ENCODE peak calls at places on chromosomes 5 and 9, in six cellular contexts. One of them, this sample, is unnamed.

GRCh38 chr9:136438548-136438908 is 1.1 kb downstream of the INPP5E start:
- DNase-seq in left ventricle myocardium inferior: no peak
- DNase-seq in caudate nucleus: no peak
- DNase-seq in RWPE1: no peak
- DNase-seq in Panc1: no peak
- DNase-seq in CD8-positive, alpha-beta memory T cell: no peak
- DNase-seq in this sample: no peak

GRCh38 chr5:141695627-141696180 is 13.7 kb upstream of the ARAP3 start:
- DNase-seq in left ventricle myocardium inferior: peak
- DNase-seq in caudate nucleus: no peak
- DNase-seq in RWPE1: peak
- DNase-seq in Panc1: no peak
- DNase-seq in CD8-positive, alpha-beta memory T cell: no peak
- DNase-seq in this sample: no peak

GRCh38 chr5:172939045-172939444 is 20.2 kb upstream of the RPL26L1 start:
- DNase-seq in left ventricle myocardium inferior: no peak
- DNase-seq in caudate nucleus: no peak
- DNase-seq in RWPE1: no peak
- DNase-seq in Panc1: no peak
- DNase-seq in CD8-positive, alpha-beta memory T cell: no peak
- DNase-seq in this sample: no peak

GRCh38 chr5:172505840-172506638 is 51.7 kb upstream of the SH3PXD2B start:
- DNase-seq in left ventricle myocardium inferior: no peak
- DNase-seq in caudate nucleus: no peak
- DNase-seq in RWPE1: no peak
- DNase-seq in Panc1: no peak
- DNase-seq in CD8-positive, alpha-beta memory T cell: no peak
- DNase-seq in this sample: no peak

GRCh38 chr5:61277781-61278180 is 54.3 kb upstream of the ZSWIM6 start:
- DNase-seq in left ventricle myocardium inferior: no peak
- DNase-seq in caudate nucleus: no peak
- DNase-seq in RWPE1: peak
- DNase-seq in Panc1: no peak
- DNase-seq in CD8-positive, alpha-beta memory T cell: no peak
- DNase-seq in this sample: no peak

GRCh38 chr5:40958811-40959210 is 49.5 kb downstream of the C7 start:
- DNase-seq in left ventricle myocardium inferior: no peak
- DNase-seq in caudate nucleus: no peak
- DNase-seq in RWPE1: no peak
- DNase-seq in Panc1: no peak
- DNase-seq in CD8-positive, alpha-beta memory T cell: no peak
- DNase-seq in this sample: no peak

GRCh38 chr9:118162711-118163110 is 458.5 kb downstream of the TLR4 start:
- DNase-seq in left ventricle myocardium inferior: no peak
- DNase-seq in caudate nucleus: no peak
- DNase-seq in RWPE1: no peak
- DNase-seq in Panc1: no peak
- DNase-seq in CD8-positive, alpha-beta memory T cell: no peak
- DNase-seq in this sample: no peak

GRCh38 chr5:135242496-135243193 is 156.4 kb downstream of the MACROH2A1 start:
- DNase-seq in left ventricle myocardium inferior: peak
- DNase-seq in caudate nucleus: no peak
- DNase-seq in RWPE1: no peak
- DNase-seq in Panc1: no peak
- DNase-seq in CD8-positive, alpha-beta memory T cell: no peak
- DNase-seq in this sample: peak

GRCh38 chr9:121213136-121213806 is 11.6 kb upstream of the RAB14 start:
- DNase-seq in left ventricle myocardium inferior: peak
- DNase-seq in caudate nucleus: peak
- DNase-seq in RWPE1: peak
- DNase-seq in Panc1: peak
- DNase-seq in CD8-positive, alpha-beta memory T cell: peak
- DNase-seq in this sample: peak

GRCh38 chr9:74001382-74001781 is 495.8 kb upstream of the RORB start:
- DNase-seq in left ventricle myocardium inferior: no peak
- DNase-seq in caudate nucleus: no peak
- DNase-seq in RWPE1: no peak
- DNase-seq in Panc1: no peak
- DNase-seq in CD8-positive, alpha-beta memory T cell: no peak
- DNase-seq in this sample: no peak

GRCh38 chr9:120698766-120699165 is 15.5 kb downstream of the MEGF9 start:
- DNase-seq in left ventricle myocardium inferior: no peak
- DNase-seq in caudate nucleus: no peak
- DNase-seq in RWPE1: no peak
- DNase-seq in Panc1: no peak
- DNase-seq in CD8-positive, alpha-beta memory T cell: no peak
- DNase-seq in this sample: no peak

GRCh38 chr9:137108608-137109249 is 5.8 kb downstream of the DPP7 start:
- DNase-seq in left ventricle myocardium inferior: no peak
- DNase-seq in caudate nucleus: no peak
- DNase-seq in RWPE1: no peak
- DNase-seq in Panc1: no peak
- DNase-seq in CD8-positive, alpha-beta memory T cell: no peak
- DNase-seq in this sample: no peak

GRCh38 chr5:133773247-133774202 is 161.2 kb upstream of the FSTL4 start:
- DNase-seq in left ventricle myocardium inferior: no peak
- DNase-seq in caudate nucleus: no peak
- DNase-seq in RWPE1: no peak
- DNase-seq in Panc1: no peak
- DNase-seq in CD8-positive, alpha-beta memory T cell: no peak
- DNase-seq in this sample: no peak

GRCh38 chr5:12825163-12825562 is 920.9 kb upstream of the CTNND2 start:
- DNase-seq in left ventricle myocardium inferior: no peak
- DNase-seq in caudate nucleus: no peak
- DNase-seq in RWPE1: no peak
- DNase-seq in Panc1: no peak
- DNase-seq in CD8-positive, alpha-beta memory T cell: no peak
- DNase-seq in this sample: no peak

GRCh38 chr9:6305954-6306563 is 22.1 kb upstream of the TPD52L3 start:
- DNase-seq in left ventricle myocardium inferior: no peak
- DNase-seq in caudate nucleus: no peak
- DNase-seq in RWPE1: peak
- DNase-seq in Panc1: peak
- DNase-seq in CD8-positive, alpha-beta memory T cell: no peak
- DNase-seq in this sample: no peak

GRCh38 chr5:68214472-68215207 is 916 bp upstream of the PIK3R1 start:
- DNase-seq in left ventricle myocardium inferior: no peak
- DNase-seq in caudate nucleus: no peak
- DNase-seq in RWPE1: peak
- DNase-seq in Panc1: no peak
- DNase-seq in CD8-positive, alpha-beta memory T cell: no peak
- DNase-seq in this sample: no peak

GRCh38 chr9:77433675-77434445 is 214.3 kb downstream of the GNA14 start:
- DNase-seq in left ventricle myocardium inferior: peak
- DNase-seq in caudate nucleus: peak
- DNase-seq in RWPE1: peak
- DNase-seq in Panc1: no peak
- DNase-seq in CD8-positive, alpha-beta memory T cell: peak
- DNase-seq in this sample: peak

GRCh38 chr5:52709171-52709925 is 78.4 kb upstream of the ITGA1 start:
- DNase-seq in left ventricle myocardium inferior: no peak
- DNase-seq in caudate nucleus: no peak
- DNase-seq in RWPE1: no peak
- DNase-seq in Panc1: no peak
- DNase-seq in CD8-positive, alpha-beta memory T cell: no peak
- DNase-seq in this sample: no peak

GRCh38 chr9:133204335-133204992 is 4.6 kb downstream of the OBP2B start:
- DNase-seq in left ventricle myocardium inferior: no peak
- DNase-seq in caudate nucleus: no peak
- DNase-seq in RWPE1: no peak
- DNase-seq in Panc1: no peak
- DNase-seq in CD8-positive, alpha-beta memory T cell: no peak
- DNase-seq in this sample: no peak

GRCh38 chr9:109733690-109734089 is 46.3 kb upstream of the PALM2AKAP2 start:
- DNase-seq in left ventricle myocardium inferior: no peak
- DNase-seq in caudate nucleus: no peak
- DNase-seq in RWPE1: peak
- DNase-seq in Panc1: no peak
- DNase-seq in CD8-positive, alpha-beta memory T cell: no peak
- DNase-seq in this sample: no peak

GRCh38 chr5:180498378-180498777 is 4.2 kb downstream of the CNOT6 start:
- DNase-seq in left ventricle myocardium inferior: no peak
- DNase-seq in caudate nucleus: no peak
- DNase-seq in RWPE1: no peak
- DNase-seq in Panc1: no peak
- DNase-seq in CD8-positive, alpha-beta memory T cell: no peak
- DNase-seq in this sample: no peak

GRCh38 chr5:179292681-179293080 is 52.6 kb downstream of the ADAMTS2 start:
- DNase-seq in left ventricle myocardium inferior: no peak
- DNase-seq in caudate nucleus: no peak
- DNase-seq in RWPE1: no peak
- DNase-seq in Panc1: no peak
- DNase-seq in CD8-positive, alpha-beta memory T cell: no peak
- DNase-seq in this sample: no peak

GRCh38 chr9:129336601-129337286 is 158.7 kb upstream of the IER5L start:
- DNase-seq in left ventricle myocardium inferior: no peak
- DNase-seq in caudate nucleus: no peak
- DNase-seq in RWPE1: no peak
- DNase-seq in Panc1: no peak
- DNase-seq in CD8-positive, alpha-beta memory T cell: no peak
- DNase-seq in this sample: no peak

DNA sequence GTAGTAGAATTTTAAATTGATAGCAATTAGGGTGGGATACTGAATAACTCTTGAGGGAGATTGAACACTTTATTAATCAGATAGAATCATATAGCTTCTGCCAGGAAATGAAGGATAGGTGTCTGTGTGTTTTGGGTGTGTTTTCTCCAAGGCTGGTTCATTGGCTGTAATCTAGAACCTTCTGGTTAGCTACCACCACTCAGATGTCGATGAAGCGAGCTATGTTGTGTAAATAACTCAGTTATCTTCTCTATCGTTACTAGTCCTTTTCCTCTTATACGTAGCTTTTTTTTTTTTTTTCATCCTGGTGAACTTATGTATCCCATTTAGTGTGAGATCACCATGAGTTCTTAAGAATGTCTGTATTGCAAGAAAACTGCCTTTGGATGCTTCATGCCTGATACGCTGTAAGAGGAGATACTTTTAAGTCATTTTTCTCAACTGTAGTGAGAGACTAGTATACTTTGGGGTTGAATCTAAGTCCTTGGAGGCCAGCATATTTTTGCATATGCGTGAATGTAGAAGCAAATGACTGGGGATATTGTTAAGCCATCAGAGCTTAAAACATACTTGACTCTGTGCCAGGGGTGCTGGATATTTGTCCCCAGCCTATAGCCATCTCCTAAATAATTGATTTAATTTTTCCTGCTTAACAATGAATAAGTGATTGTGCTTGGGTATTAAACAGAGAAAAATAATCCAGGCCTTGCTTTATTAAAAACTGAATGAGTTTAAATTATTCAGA is 2.2 kb downstream of the TNFAIP8 start:
- DNase-seq in left ventricle myocardium inferior: no peak
- DNase-seq in caudate nucleus: no peak
- DNase-seq in RWPE1: no peak
- DNase-seq in Panc1: no peak
- DNase-seq in CD8-positive, alpha-beta memory T cell: no peak
- DNase-seq in this sample: no peak
- H3K27ac ChIP-seq in left ventricle myocardium inferior: no peak
- H3K27ac ChIP-seq in caudate nucleus: no peak
- H3K27ac ChIP-seq in RWPE1: no peak
- H3K27ac ChIP-seq in Panc1: no peak
- H3K27ac ChIP-seq in CD8-positive, alpha-beta memory T cell: peak
- H3K27ac ChIP-seq in this sample: no peak

GRCh38 chr5:72036951-72037350 is 70.3 kb upstream of the MAP1B start:
- DNase-seq in left ventricle myocardium inferior: no peak
- DNase-seq in caudate nucleus: no peak
- DNase-seq in RWPE1: peak
- DNase-seq in Panc1: no peak
- DNase-seq in CD8-positive, alpha-beta memory T cell: no peak
- DNase-seq in this sample: no peak
- H3K27ac ChIP-seq in left ventricle myocardium inferior: no peak
- H3K27ac ChIP-seq in caudate nucleus: no peak
- H3K27ac ChIP-seq in RWPE1: no peak
- H3K27ac ChIP-seq in Panc1: no peak
- H3K27ac ChIP-seq in CD8-positive, alpha-beta memory T cell: no peak
- H3K27ac ChIP-seq in this sample: no peak

DNA sequence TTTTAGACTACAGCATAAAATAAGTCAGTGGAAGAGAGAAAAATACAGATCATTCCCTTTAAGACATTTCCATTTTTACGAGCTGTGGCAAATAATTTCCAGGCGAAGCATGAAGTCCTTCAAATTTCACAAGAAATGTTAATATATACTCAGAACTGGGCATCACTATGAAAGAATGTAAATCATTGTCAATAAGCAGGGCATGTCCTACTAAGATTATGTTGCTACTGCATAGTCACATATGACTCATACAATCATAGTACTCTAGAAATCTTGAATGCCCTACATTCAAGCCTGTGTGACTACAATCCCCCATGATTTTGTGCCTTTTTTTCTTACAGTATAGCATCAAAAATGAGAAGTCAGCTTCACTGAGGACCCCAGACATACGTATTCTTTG is 485.2 kb upstream of the FTMT start:
- DNase-seq in left ventricle myocardium inferior: no peak
- DNase-seq in caudate nucleus: no peak
- DNase-seq in RWPE1: peak
- DNase-seq in Panc1: no peak
- DNase-seq in CD8-positive, alpha-beta memory T cell: no peak
- DNase-seq in this sample: no peak
- H3K27ac ChIP-seq in left ventricle myocardium inferior: no peak
- H3K27ac ChIP-seq in caudate nucleus: no peak
- H3K27ac ChIP-seq in RWPE1: no peak
- H3K27ac ChIP-seq in Panc1: no peak
- H3K27ac ChIP-seq in CD8-positive, alpha-beta memory T cell: no peak
- H3K27ac ChIP-seq in this sample: no peak

GRCh38 chr9:88936668-88937067 is 54.6 kb upstream of the S1PR3 start:
- DNase-seq in left ventricle myocardium inferior: no peak
- DNase-seq in caudate nucleus: no peak
- DNase-seq in RWPE1: no peak
- DNase-seq in Panc1: no peak
- DNase-seq in CD8-positive, alpha-beta memory T cell: no peak
- DNase-seq in this sample: peak

GRCh38 chr9:88937248-88937647 is 54.0 kb upstream of the S1PR3 start:
- DNase-seq in left ventricle myocardium inferior: no peak
- DNase-seq in caudate nucleus: no peak
- DNase-seq in RWPE1: no peak
- DNase-seq in Panc1: no peak
- DNase-seq in CD8-positive, alpha-beta memory T cell: no peak
- DNase-seq in this sample: no peak

GRCh38 chr9:88933607-88934379 is 57.5 kb upstream of the S1PR3 start:
- DNase-seq in left ventricle myocardium inferior: no peak
- DNase-seq in caudate nucleus: no peak
- DNase-seq in RWPE1: no peak
- DNase-seq in Panc1: no peak
- DNase-seq in CD8-positive, alpha-beta memory T cell: no peak
- DNase-seq in this sample: no peak

GRCh38 chr9:88938181-88938580 is 53.1 kb upstream of the S1PR3 start:
- DNase-seq in left ventricle myocardium inferior: no peak
- DNase-seq in caudate nucleus: no peak
- DNase-seq in RWPE1: no peak
- DNase-seq in Panc1: no peak
- DNase-seq in CD8-positive, alpha-beta memory T cell: no peak
- DNase-seq in this sample: no peak

DNA sequence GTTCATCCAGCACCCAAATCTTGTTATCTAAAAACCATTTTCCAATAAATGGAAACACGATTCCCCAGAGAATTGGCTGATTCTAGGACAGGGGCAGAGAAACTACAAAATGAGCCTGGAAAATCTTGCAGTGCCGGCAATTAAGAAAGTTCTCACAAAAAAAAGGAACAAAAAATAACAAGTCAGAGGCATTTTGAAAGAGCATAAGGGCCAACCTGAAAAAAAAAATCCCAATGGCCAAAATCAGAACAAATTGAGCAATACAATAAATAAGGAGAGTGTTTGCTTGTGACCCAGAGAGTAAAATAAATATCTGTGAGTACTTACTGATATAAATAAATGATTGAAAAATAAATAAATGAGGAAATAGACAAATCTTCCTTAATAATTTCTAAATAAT is 55.1 kb upstream of the S1PR3 start:
- DNase-seq in left ventricle myocardium inferior: no peak
- DNase-seq in caudate nucleus: no peak
- DNase-seq in RWPE1: no peak
- DNase-seq in Panc1: no peak
- DNase-seq in CD8-positive, alpha-beta memory T cell: no peak
- DNase-seq in this sample: no peak
- H3K27ac ChIP-seq in left ventricle myocardium inferior: no peak
- H3K27ac ChIP-seq in caudate nucleus: no peak
- H3K27ac ChIP-seq in RWPE1: no peak
- H3K27ac ChIP-seq in Panc1: no peak
- H3K27ac ChIP-seq in CD8-positive, alpha-beta memory T cell: no peak
- H3K27ac ChIP-seq in this sample: no peak

This sample was measured in psoas muscle.